ENCODE peak calls at places on chromosomes 5 and 9, in five cellular contexts. B is MM.1S, Q is mesothelial cell of epicardium, Y is thoracic aorta, F is ovary. S is an unnamed sample.
A peak's percentile ranks its signal among the peaks of the same experiment; 100 is the strongest.

GRCh38 chr5:76221311-76221710 is 138.1 kb downstream of the SV2C start:
- DNase-seq in B (no peak), F (no peak), Q (no peak), Y (no peak), S (no peak)

GRCh38 chr5:151383011-151383410 is 35.7 kb upstream of the SLC36A2 start:
- DNase-seq in Q (no peak), B (no peak), Y (no peak), F (no peak), S (no peak)

GRCh38 chr5:172644229-172644628 is 3.2 kb downstream of the NEURL1B start:
- DNase-seq in F (no peak), B (no peak), Y (no peak), Q (no peak), S (no peak)

GRCh38 chr5:96661841-96662724 is at the start of gene CAST:
- DNase-seq in B (peak; percentile 88), F (peak; percentile 80), Q (peak; percentile 63), Y (peak; percentile 88), S (peak; percentile 92)

GRCh38 chr5:71483355-71483754 is 27.9 kb downstream of the BDP1 start:
- DNase-seq in Y (no peak), B (no peak), Q (no peak), F (no peak), S (no peak)

GRCh38 chr9:80061096-80061495 is 489.3 kb downstream of the TLE4 start:
- DNase-seq in Y (no peak), F (no peak), B (no peak), Q (no peak), S (no peak)

GRCh38 chr9:113963017-113963620 is 87.0 kb downstream of the ZNF618 start:
- DNase-seq in Q (no peak), B (peak; percentile 13), Y (no peak), F (no peak), S (no peak)

GRCh38 chr9:6199596-6199995 is 16.0 kb upstream of the IL33 start:
- DNase-seq in B (no peak), F (no peak), Y (no peak), Q (no peak), S (no peak)

GRCh38 chr9:96082516-96083232 is 207.2 kb downstream of the ERCC6L2 start:
- DNase-seq in F (no peak), Y (no peak), Q (no peak), B (no peak), S (no peak)

GRCh38 chr5:350355-350754 is 28.8 kb downstream of the AHRR start:
- DNase-seq in Q (no peak), F (no peak), B (no peak), Y (no peak), S (no peak)
- TF ChIP-seq CTCF in Q (no peak), F (no peak), B (peak; percentile 8), Y (no peak), S (no peak)

DNA sequence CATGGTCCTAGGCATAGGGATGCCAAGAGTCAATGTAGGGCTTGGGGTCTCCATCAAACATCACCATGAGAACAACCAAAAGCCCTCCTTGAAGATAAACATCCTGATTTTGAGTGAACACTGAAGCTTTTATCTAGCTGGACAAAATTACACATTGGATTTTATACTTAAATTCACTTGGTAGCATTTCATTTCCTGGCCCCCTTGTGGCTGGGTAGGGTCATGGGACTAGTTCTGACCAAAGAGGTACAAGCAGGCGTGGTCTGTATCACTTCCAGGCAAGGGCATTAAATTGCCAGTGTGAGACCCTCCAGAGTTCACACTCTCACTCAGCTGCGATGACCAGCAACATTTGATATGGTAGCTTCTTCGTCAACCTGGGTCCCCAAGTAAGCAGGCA is 320.3 kb downstream of the ACTL7B start:
- DNase-seq in B (peak; percentile 31), F (no peak), Y (no peak), Q (no peak), S (no peak)
- TF ChIP-seq CTCF in B (peak; percentile 56), F (no peak), Y (peak; percentile 44), Q (peak; percentile 64), S (peak; percentile 12)

GRCh38 chr9:89683626-89684025 is 78.8 kb downstream of the GADD45G start:
- DNase-seq in F (no peak), Y (no peak), B (no peak), Q (no peak), S (no peak)
- TF ChIP-seq CTCF in F (no peak), Y (no peak), B (no peak), Q (no peak), S (no peak)

DNA sequence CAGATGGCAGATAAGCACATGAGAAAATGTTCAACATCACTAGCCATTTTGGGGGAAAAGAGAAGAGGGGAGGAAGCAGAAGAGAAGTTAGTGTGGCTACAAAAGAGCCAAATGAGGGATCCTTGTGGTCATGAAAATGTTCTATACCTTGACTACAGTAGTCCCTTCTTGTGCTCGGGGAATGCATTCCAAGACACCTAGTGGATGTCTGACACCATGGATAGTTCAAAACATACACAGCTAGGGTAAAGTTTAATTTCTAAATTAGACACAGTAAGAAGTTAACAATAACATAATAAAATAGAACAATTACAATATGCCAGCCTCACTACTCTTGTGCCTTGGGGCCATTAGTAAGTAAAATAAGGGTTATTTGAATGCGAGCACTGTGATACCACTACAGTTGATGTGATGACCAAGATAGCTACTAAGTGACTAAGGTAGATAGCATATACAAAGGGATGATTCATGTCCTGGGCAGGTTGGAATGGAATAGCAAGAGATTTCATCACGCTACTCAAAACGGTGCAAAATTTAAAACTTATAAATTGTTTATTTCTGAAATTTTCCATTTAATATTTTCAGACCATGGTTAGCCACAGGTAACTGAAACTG is 344.1 kb downstream of the NR2F1-AS1 start:
- DNase-seq in Q (no peak), Y (no peak), B (no peak), F (no peak), S (no peak)
- TF ChIP-seq CTCF in Q (no peak), Y (no peak), B (no peak), F (no peak), S (no peak)

DNA sequence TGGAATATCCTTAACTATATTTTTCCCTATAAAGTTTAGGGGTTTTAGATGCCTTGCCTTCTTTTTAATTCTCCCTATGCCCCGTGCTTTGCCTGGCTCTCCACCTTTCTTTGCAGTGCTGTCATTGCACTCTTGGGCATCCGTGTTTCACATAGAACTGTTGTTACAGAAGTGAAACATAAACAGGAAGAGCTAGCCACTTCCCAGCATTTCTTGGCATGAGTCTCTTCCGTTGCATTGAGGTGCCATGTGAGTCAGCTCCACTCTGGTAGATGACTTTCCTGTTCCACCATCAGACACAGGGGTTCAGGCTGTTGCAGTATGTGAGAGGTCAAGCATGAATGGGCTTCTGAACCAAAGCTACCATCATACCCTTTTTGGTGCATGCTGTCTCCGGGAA is 73.4 kb downstream of the ANGPTL2 start:
- DNase-seq in Y (peak; percentile 15), B (peak; percentile 69), Q (no peak), F (no peak), S (peak; percentile 68)
- TF ChIP-seq CTCF in Y (no peak), B (peak; percentile 32), Q (no peak), F (no peak), S (peak; percentile 47)

DNA sequence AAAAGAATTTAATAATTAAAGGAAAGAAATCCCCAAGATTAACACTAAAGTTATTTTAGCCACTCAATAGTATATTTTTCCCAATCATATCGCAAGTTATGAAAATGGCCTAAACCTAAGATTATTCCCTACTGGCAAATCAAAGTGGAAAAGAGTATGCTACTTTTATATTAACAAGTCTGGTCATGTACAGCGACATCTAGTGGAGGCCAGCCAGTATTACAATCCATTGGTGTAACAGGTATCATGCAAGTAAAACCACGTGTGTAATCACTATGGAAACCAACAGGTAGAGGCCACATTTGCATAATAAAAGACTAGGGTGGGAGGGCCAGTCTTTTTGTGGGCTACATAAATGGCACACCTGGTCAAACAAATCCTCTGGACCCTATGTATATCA is 976.4 kb upstream of the CDH9 start:
- DNase-seq in F (no peak), B (peak; percentile 61), Y (no peak), Q (no peak), S (no peak)
- TF ChIP-seq CTCF in F (no peak), B (peak; percentile 84), Y (no peak), Q (peak; percentile 49), S (peak; percentile 17)